ENCODE peak calls at places on chromosomes 7 and 10, in five cellular contexts. Z is GM12878, Q is HL-60, D is psoas muscle, X is GM23338. T is an unnamed sample.

GRCh38 chr10:114779803-114780609 is 41.6 kb upstream of the FHIP2A start:
- DNase-seq in D (no peak), Z (no peak), Q (no peak), X (no peak), T (peak)

GRCh38 chr10:71963756-71964668 is at the start of gene CHST3:
- DNase-seq in Z (no peak), D (peak), Q (no peak), X (peak), T (no peak)

GRCh38 chr7:71824356-71824755 is 587.8 kb downstream of the CALN1 start:
- DNase-seq in Q (no peak), X (peak), Z (no peak), D (no peak), T (no peak)

GRCh38 chr7:1124816-1125602 is 35.0 kb downstream of the ZFAND2A start:
- DNase-seq in D (peak), Q (no peak), X (no peak), Z (no peak), T (no peak)

GRCh38 chr7:32047801-32048200 is 22.4 kb downstream of the PDE1C start:
- DNase-seq in D (no peak), Z (no peak), X (no peak), Q (no peak), T (no peak)

GRCh38 chr7:50739744-50740455 is 42.8 kb downstream of the GRB10 start:
- DNase-seq in D (no peak), Q (no peak), Z (no peak), X (peak), T (no peak)

GRCh38 chr7:127799535-127800305 is 147.7 kb downstream of the SND1 start:
- DNase-seq in D (no peak), Q (no peak), X (no peak), Z (no peak), T (no peak)

GRCh38 chr7:66419210-66419609 is 209.5 kb upstream of the KCTD7 start:
- DNase-seq in D (no peak), Q (no peak), X (no peak), Z (no peak), T (no peak)

GRCh38 chr10:116809528-116810500 is 39.5 kb upstream of the ENO4 start:
- DNase-seq in D (no peak), Q (no peak), X (peak), Z (no peak), T (no peak)

GRCh38 chr7:157228864-157229422 is 90.2 kb downstream of the UBE3C start:
- DNase-seq in D (no peak), X (peak), Z (no peak), Q (no peak), T (no peak)

GRCh38 chr7:83301416-83301815 is 138.7 kb upstream of the PCLO start:
- DNase-seq in Q (no peak), X (no peak), Z (no peak), D (no peak), T (no peak)

GRCh38 chr10:12638103-12638502 is 288.8 kb downstream of the CAMK1D start:
- DNase-seq in Q (no peak), X (no peak), Z (no peak), D (no peak), T (no peak)

GRCh38 chr7:95205821-95206220 is 118.5 kb downstream of the PON1 start:
- DNase-seq in Q (no peak), D (no peak), Z (no peak), X (no peak), T (no peak)

GRCh38 chr10:69873141-69873540 is 71.4 kb downstream of the COL13A1 start:
- DNase-seq in D (no peak), Z (no peak), Q (no peak), X (no peak), T (no peak)

GRCh38 chr7:2802504-2803341 is 41.4 kb downstream of the GNA12 start:
- DNase-seq in Z (no peak), X (peak), Q (no peak), D (no peak), T (no peak)

GRCh38 chr7:158353606-158354570 is 233.7 kb downstream of the PTPRN2 start:
- DNase-seq in D (no peak), X (peak), Q (peak), Z (no peak), T (no peak)

GRCh38 chr7:136883046-136883445 is 14.6 kb downstream of the CHRM2 start:
- DNase-seq in Q (no peak), X (peak), D (no peak), Z (no peak), T (no peak)

GRCh38 chr10:46541017-46541661 is 15.3 kb downstream of the GPRIN2 start:
- DNase-seq in X (peak), Z (no peak), Q (no peak), D (peak), T (no peak)

GRCh38 chr7:70092314-70093303 is 494.3 kb downstream of the AUTS2 start:
- DNase-seq in Z (no peak), D (peak), X (no peak), Q (no peak), T (peak)

DNA sequence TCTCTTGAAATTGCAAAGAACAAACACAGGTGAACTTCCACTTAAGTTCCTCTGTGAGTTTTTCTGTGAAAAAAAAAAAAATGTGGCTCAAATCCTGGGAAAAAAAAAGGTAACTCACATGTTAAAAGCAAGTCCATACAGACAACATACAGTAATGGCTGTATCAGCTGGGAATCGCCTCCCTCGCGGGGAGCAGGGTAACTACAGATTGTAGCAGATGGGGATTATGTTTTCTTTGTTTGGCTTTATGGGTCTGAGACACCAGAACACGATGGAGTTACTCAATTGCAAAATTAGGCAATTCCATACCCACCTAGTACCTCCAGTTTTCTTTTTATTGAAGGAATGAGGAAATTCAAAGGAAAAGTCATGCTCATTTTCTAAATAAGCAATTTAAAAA is 42.3 kb downstream of the FEZF1 start:
- DNase-seq in Q (no peak), D (no peak), Z (no peak), X (no peak), T (no peak)
- H3K27ac ChIP-seq in Q (no peak), D (no peak), Z (no peak), X (no peak), T (no peak)

GRCh38 chr7:22860337-22860736 is 37.7 kb upstream of the TOMM7 start:
- DNase-seq in Z (no peak), X (no peak), Q (no peak), D (no peak), T (no peak)

GRCh38 chr7:22859676-22860290 is 37.1 kb upstream of the TOMM7 start:
- DNase-seq in Q (no peak), D (no peak), X (no peak), Z (no peak), T (peak)

GRCh38 chr7:22858274-22858639 is 35.6 kb upstream of the TOMM7 start:
- DNase-seq in X (no peak), Q (no peak), D (no peak), Z (no peak), T (no peak)

GRCh38 chr7:22860784-22861482 is 38.3 kb upstream of the TOMM7 start:
- DNase-seq in Z (no peak), X (peak), Q (no peak), D (no peak), T (no peak)

DNA sequence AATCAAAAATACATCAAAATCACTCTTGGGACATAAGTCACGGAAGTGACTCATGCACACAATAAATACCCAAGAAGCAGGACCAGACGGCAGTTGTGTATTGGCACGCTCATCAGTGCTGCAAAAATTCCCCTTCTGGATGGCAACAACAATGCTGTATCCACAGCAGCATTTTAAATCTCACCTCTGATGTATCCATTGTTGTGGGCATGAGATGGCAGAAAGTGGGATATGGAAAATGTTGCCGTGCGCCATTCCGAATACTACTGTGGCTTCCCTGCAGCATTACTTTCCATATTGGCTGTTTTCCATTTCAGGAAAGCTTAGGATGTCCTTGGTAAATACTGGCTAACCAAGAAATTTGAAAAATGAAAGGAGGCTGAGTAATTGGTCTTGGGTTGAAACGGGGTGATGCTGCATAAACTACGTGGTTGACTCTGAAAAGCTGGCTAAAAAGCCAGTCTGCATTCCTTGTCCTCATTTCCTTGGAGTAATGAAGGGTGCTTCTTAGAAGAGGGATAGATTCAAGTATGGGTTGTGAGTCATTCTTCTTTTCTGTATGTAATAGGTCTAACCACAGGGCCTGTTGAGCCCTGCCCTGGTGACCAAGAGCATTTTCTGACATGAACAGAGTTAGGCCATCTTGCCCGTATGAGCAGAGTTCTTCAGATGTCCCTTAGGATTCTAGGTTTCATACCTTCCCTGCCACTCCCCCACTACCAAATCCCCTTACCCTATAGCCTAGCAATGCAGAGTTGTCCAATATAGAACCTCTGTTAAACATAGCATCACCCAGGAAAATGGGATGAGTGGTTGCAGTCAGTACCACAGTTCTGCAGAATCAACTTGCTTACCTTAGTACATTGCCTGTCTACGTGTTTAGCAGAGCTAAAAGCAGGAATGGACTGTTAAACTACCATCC is 36.3 kb upstream of the TOMM7 start:
- DNase-seq in X (no peak), Z (no peak), Q (no peak), D (no peak), T (peak)
- H3K27ac ChIP-seq in X (peak), Z (peak), Q (no peak), D (peak), T (peak)

DNA sequence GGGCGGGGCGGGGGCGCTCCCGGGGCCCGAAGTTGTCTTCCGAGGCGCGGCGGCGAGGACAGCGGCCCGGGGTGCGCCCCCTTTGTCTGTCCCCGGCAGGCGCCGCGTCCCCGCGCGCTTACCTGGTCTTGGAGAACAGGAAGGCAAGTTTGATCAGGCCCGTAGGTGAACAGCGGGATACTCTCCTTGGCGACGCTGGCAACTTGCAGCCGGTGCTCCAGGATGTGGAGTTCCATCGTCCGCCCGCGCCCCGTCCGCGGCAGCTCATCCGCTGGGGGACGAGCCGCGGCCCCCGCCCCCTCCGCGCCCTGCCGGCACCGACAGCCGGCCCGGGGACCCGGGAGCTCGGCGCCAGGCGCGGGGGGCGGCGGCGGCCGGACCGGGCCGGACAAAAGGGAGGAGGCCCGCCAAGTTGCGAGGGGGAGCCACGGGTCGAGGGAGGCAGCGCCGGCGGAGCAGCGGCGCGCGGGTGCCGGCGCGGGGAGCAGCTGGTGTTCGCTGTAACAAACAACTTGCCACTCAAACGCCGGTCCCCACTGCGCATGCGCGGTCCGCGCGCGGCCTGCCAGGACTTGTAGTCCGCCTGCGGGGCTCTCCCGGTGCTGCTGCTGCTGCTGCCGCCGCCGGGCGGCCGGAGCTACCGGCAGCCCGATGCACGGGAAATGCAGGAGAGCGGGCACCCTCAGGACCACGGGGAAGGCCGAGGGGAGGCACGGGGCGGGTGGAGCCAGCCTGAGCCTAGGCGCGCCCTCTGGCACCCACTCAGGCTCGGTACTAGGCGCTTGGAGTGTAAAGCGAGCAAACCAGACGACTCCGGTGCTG is 35.6 kb upstream of the SPDYE3 start:
- DNase-seq in Q (peak), X (peak), Z (peak), D (peak), T (peak)
- H3K27ac ChIP-seq in Q (no peak), X (no peak), Z (no peak), D (peak), T (no peak)

GRCh38 chr10:1041514-1041913 is 7.4 kb downstream of the IDI1 start:
- DNase-seq in Q (no peak), X (no peak), Z (no peak), D (no peak), T (no peak)

GRCh38 chr10:1043532-1043995 is 5.4 kb downstream of the IDI1 start:
- DNase-seq in Z (peak), Q (no peak), X (no peak), D (peak), T (no peak)

GRCh38 chr10:1044964-1045363 is 4.0 kb downstream of the IDI1 start:
- DNase-seq in Z (no peak), D (no peak), Q (no peak), X (no peak), T (no peak)

GRCh38 chr10:1045415-1045814 is 3.5 kb downstream of the IDI1 start:
- DNase-seq in Z (no peak), Q (no peak), D (no peak), X (no peak), T (no peak)

DNA sequence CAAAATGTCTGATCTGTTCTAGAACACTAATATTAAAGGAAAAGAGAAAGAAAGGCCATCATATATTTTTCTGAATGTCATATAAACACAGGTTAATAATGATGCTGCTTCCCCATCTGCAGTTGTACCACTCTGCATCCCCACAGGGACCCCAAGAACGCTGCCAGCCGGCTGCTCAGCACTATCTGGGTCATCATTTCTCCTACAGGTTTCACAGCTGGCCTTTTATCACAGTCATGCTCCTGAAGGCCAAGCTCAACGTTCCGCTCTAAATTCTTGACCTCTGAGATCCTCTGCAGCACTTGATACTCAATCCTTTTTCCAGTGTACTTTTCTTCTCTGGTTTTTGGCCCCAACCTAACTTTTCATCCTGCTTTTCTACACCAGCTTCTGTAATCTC is 4.8 kb downstream of the IDI1 start:
- DNase-seq in Q (no peak), D (peak), Z (no peak), X (no peak), T (no peak)
- H3K27ac ChIP-seq in Q (peak), D (peak), Z (peak), X (peak), T (peak)

GRCh38 chr7:24824896-24825295 is 67.6 kb upstream of the GSDME start:
- DNase-seq in D (no peak), Q (no peak), Z (no peak), X (no peak), T (no peak)
- H3K27ac ChIP-seq in D (no peak), Q (no peak), Z (no peak), X (no peak), T (peak)

DNA sequence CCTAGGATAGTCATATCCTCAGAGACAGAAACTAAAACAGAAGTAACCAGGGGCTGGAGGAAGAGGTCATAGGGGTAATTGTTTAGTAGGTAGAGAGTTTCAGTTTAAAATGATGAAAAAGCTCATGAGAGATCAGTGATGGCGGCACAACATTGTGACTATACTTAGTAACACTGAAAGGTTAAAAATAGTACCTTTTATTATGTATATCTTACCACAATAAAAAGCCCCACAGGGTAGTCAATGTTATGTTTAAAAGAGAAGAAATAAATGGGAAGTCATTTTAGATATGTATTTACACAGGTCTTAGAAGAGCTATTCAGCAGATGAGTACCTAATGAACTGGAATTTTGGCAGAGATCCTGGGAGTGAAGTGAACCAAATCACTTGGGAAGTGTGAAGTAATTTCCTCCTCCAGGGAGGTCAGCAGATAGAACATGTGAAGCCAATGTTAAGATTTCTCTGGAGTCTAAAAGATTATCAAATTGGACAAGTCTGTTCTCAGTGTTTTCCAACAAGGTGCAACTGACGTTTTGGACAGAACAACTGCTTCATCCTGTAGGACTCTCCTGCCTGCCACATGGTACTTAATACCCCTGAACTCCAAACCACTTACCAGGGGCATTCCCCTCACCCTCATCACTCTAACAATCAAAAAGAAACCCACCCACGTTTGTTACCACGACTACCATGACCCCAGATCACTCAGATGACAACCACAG is 6.4 kb downstream of the CDCA7L start:
- DNase-seq in Z (peak), X (no peak), Q (no peak), D (no peak), T (no peak)
- H3K27ac ChIP-seq in Z (peak), X (peak), Q (no peak), D (no peak), T (peak)

GRCh38 chr7:150746931-150747330 is 9.7 kb downstream of the GIMAP5 start:
- DNase-seq in D (no peak), X (no peak), Q (no peak), Z (no peak), T (no peak)
- H3K27ac ChIP-seq in D (no peak), X (no peak), Q (no peak), Z (no peak), T (no peak)

DNA sequence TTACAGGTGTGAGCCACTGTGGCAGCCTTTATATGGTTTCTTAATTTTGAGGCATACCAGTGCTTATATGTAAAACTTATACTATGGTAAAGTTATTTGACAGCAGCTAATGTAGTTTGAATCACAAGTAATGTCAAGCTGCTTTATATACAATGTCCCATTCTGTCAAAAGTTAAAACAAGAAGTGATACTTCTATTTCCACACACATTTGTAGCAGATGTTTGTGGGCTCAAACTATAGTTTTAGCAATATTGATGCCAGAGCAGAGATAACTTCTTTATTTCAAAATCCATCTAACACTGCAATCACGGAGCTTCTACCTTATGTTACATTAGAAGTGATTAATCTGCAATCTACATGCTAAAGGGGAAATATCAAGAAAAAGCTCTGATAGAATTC is 149.6 kb downstream of the ADK start:
- DNase-seq in X (no peak), Q (peak), D (no peak), Z (no peak), T (no peak)
- H3K27ac ChIP-seq in X (no peak), Q (no peak), D (no peak), Z (no peak), T (no peak)

T was measured in epithelial cell of prostate.